ENCODE peak calls at places on chromosomes 3 and 15, in four cellular contexts. I, V, N and H are unnamed samples.

GRCh38 chr3:106685751-106686150 is 691.5 kb upstream of the CCDC54 start:
- DNase-seq in I (no peak), V (no peak), N (no peak), H (no peak)

GRCh38 chr15:92020765-92021164 is 167.3 kb downstream of the SLCO3A1 start:
- DNase-seq in I (no peak), V (no peak), N (no peak), H (no peak)

GRCh38 chr3:99515-99914 is 97.0 kb upstream of the CHL1 start:
- DNase-seq in I (no peak), V (no peak), N (no peak), H (peak; percentile 61)

GRCh38 chr3:81799403-81799802 is 38.0 kb upstream of the GBE1 start:
- DNase-seq in I (peak; percentile 7), V (no peak), N (no peak), H (no peak)

GRCh38 chr3:64238971-64239667 is 13.9 kb upstream of the PRICKLE2 start:
- DNase-seq in I (peak; percentile 89), V (no peak), N (no peak), H (no peak)

GRCh38 chr15:51223771-51224229 is 114.6 kb downstream of the CYP19A1 start:
- DNase-seq in I (no peak), V (no peak), N (no peak), H (no peak)

GRCh38 chr3:155871746-155872158 is 1.3 kb downstream of the GMPS start:
- DNase-seq in I (no peak), V (no peak), N (no peak), H (no peak)

GRCh38 chr3:134505485-134505884 is 19.6 kb downstream of the CEP63 start:
- DNase-seq in I (no peak), V (no peak), N (no peak), H (no peak)

GRCh38 chr15:51883436-51883835 is 54.0 kb downstream of the TMOD3 start:
- DNase-seq in I (no peak), V (no peak), N (no peak), H (no peak)

GRCh38 chr3:159817136-159817535 is 171.5 kb upstream of the IL12A start:
- DNase-seq in I (no peak), V (no peak), N (no peak), H (no peak)